ENCODE peak calls at places on chromosome X, in six cellular contexts. K, S, B, U, R and J are unnamed samples.

GRCh38 chrX:134186362-134187121 is 50.4 kb upstream of the CCDC160 start:
- DNase-seq in K (no peak), S (no peak), B (no peak), U (peak; percentile 21), R (no peak), J (no peak)

GRCh38 chrX:44972132-44972531 is 99.1 kb downstream of the KDM6A start:
- DNase-seq in K (no peak), S (no peak), B (no peak), U (no peak), R (no peak), J (no peak)

GRCh38 chrX:22389544-22390243 is 117.0 kb downstream of the CBLL2 start:
- DNase-seq in K (no peak), S (no peak), B (no peak), U (no peak), R (no peak), J (no peak)

GRCh38 chrX:47143894-47144625 is 442 bp downstream of the NDUFB11 start:
- DNase-seq in K (peak; percentile 79), S (no peak), B (no peak), U (peak; percentile 42), R (no peak), J (no peak)

GRCh38 chrX:1389181-1389992 is 2.5 kb downstream of the SLC25A6 start:
- DNase-seq in K (no peak), S (no peak), B (no peak), U (no peak), R (no peak), J (no peak)

GRCh38 chrX:43969504-43970501 is 3.4 kb downstream of the NDP start:
- DNase-seq in K (no peak), S (no peak), B (no peak), U (no peak), R (no peak), J (no peak)

GRCh38 chrX:29419774-29420553 is 795.4 kb upstream of the MAGEB2 start:
- DNase-seq in K (no peak), S (peak; percentile 21), B (no peak), U (no peak), R (no peak), J (no peak)

GRCh38 chrX:19883878-19884277 is 3.5 kb downstream of the SH3KBP1 start:
- DNase-seq in K (no peak), S (peak; percentile 43), B (no peak), U (peak; percentile 78), R (no peak), J (no peak)

GRCh38 chrX:4710618-4711433 is 997.4 kb upstream of the PRKX start:
- DNase-seq in K (no peak), S (no peak), B (peak; percentile 23), U (peak; percentile 16), R (no peak), J (no peak)

GRCh38 chrX:47644557-47645091 is 5.7 kb downstream of the ELK1 start:
- DNase-seq in K (peak; percentile 33), S (no peak), B (no peak), U (no peak), R (no peak), J (no peak)

GRCh38 chrX:145393702-145394235 is 146.5 kb downstream of the SPANXN1 start:
- DNase-seq in K (no peak), S (no peak), B (no peak), U (no peak), R (no peak), J (no peak)

GRCh38 chrX:14915596-14915995 is 42.4 kb downstream of the MOSPD2 start:
- DNase-seq in K (no peak), S (no peak), B (no peak), U (no peak), R (no peak), J (no peak)

GRCh38 chrX:11672213-11672612 is 6.5 kb upstream of the ARHGAP6 start:
- DNase-seq in K (no peak), S (no peak), B (no peak), U (no peak), R (no peak), J (no peak)

GRCh38 chrX:66408507-66408906 is 230.4 kb downstream of the EDA2R start:
- DNase-seq in K (peak; percentile 5), S (no peak), B (no peak), U (peak; percentile 11), R (no peak), J (no peak)

DNA sequence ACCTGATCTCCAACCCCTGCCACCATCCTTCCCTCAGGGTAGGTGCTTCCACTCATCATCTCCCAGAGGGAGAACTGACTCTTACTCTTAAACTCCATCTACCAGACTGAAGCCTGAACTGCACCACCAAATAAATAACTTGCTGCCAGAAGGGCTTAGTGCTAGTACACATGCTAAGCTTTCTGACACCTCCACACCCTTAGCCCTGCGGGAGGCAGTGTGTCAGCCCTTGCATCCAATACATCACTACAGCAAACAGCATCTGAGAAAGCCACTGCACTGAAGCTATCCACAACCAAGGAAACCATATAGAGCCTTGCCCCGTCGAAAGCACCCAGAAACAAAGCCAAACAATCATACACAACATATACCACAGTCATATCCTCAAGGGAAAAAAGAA is 68.6 kb upstream of the MCF2 start:
- DNase-seq in K (no peak), S (no peak), B (no peak), U (no peak), R (no peak), J (no peak)
- H3K9me3 ChIP-seq in K (no peaks in the 10 kb centered on the region), S (no peaks in the 10 kb centered on the region), B (no peaks in the 10 kb centered on the region), U (peaks cover 5% of the 10 kb centered on the region), R (no peaks in the 10 kb centered on the region), J (peaks cover 7% of the 10 kb centered on the region)

DNA sequence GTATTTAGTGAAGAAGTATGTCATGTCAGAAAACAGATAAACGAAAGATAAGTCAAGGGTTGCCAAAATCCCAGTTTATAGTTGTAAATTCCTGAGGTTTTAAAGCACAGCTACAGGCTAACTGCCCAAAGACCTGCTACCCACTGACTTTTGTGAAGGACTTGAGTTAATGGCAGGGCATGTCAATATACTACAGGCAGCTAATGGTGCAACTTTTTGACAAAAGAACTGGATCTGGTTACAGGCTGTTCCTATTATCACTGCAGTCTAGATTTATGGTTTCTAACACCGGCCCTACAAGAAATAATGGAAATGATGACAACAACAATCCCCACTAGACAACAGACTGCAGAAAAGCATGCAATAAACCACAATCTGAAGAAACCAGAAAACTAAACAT is 6.4 kb downstream of the SCML2 start:
- DNase-seq in K (no peak), S (no peak), B (no peak), U (no peak), R (no peak), J (no peak)
- TF ChIP-seq ZNF274 in K (no peak), S (no peak), B (no peak), U (no peak), R (no peak), J (no peak)

GRCh38 chrX:103081051-103081450 is 11.9 kb downstream of the NXF3 start:
- DNase-seq in K (no peak), S (no peak), B (no peak), U (no peak), R (no peak), J (no peak)
- H3K4me3 ChIP-seq in K (no peak overlapping the region), S (no peak overlapping the region), B (no peak overlapping the region), U (no peak overlapping the region), R (no peak overlapping the region), J (no peak overlapping the region)

GRCh38 chrX:153372949-153373348 is 28.2 kb downstream of the PNMA6E start:
- DNase-seq in K (no peak), S (no peak), B (no peak), U (no peak), R (no peak), J (no peak)
- H3K9me3 ChIP-seq in K (no peaks in the 10 kb centered on the region), S (no peaks in the 10 kb centered on the region), B (no peaks in the 10 kb centered on the region), U (no peaks in the 10 kb centered on the region), R (no peaks in the 10 kb centered on the region), J (no peaks in the 10 kb centered on the region)

DNA sequence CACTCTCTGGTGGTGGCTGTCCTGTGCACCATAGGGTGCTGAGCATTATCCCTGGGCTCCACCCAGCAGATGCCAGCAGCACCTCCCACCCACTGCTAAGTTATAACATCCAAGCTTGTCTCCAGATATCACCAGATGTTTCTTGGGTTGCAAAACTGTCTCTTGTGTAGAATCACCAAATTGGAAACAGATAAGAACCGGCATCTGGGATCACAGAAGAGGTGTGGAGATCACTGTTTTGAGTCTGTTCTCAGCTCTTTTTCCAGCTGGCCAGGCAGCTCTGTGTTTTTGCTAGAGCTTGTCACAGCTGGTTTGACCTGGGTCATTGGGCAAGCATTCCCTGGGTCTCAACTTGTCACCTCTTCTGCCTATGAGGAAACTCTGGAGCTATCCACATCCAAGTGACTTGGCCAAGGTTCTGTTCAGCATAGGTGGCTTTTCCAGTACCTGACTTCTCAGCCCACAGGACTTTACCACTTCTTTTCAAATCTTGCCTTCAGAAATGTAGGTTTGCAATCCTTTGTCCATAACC is 15.3 kb upstream of the PUDP start:
- DNase-seq in K (no peak), S (no peak), B (no peak), U (no peak), R (no peak), J (no peak)
- TF ChIP-seq ZNF274 in K (no peak), S (no peak), B (no peak), U (no peak), R (no peak), J (no peak)